ENCODE peak calls at places on chromosomes 13 and 19, in nine cellular contexts. N is pancreas; D is AG10803; G is naive thymus-derived CD4-positive, alpha-beta T cell; B is mammary epithelial cell; V is GM12864; K is GM23248; M is hepatocyte; S is tibial artery. Z is an unnamed sample.

GRCh38 chr13:38752726-38753125 is 65.8 kb downstream of the FREM2 start:
- DNase-seq in B (no peak), D (no peak), V (no peak), N (no peak), K (no peak), G (no peak), M (no peak), S (no peak), Z (no peak)

GRCh38 chr13:39353988-39354387 is 249.0 kb downstream of the LHFPL6 start:
- DNase-seq in M (no peak), V (no peak), B (peak), N (no peak), G (no peak), S (no peak), D (peak), K (peak), Z (no peak)

GRCh38 chr13:48456546-48456945 is 43.6 kb upstream of the LPAR6 start:
- DNase-seq in D (no peak), B (no peak), G (no peak), N (peak), M (no peak), V (no peak), S (no peak), K (no peak), Z (no peak)

GRCh38 chr19:970695-971094 is 13.4 kb upstream of the WDR18 start:
- DNase-seq in B (no peak), G (no peak), V (no peak), S (no peak), K (peak), D (no peak), M (peak), N (peak), Z (no peak)

GRCh38 chr19:10009269-10009665 is 1.0 kb downstream of the COL5A3 start:
- DNase-seq in G (peak), S (peak), D (peak), M (peak), K (peak), N (peak), B (peak), V (no peak), Z (peak)

GRCh38 chr13:102380012-102380411 is 21.8 kb downstream of the FGF14 start:
- DNase-seq in G (no peak), S (no peak), K (no peak), N (no peak), M (no peak), V (no peak), B (no peak), D (no peak), Z (no peak)

GRCh38 chr13:107864543-107865460 is 350.5 kb downstream of the LIG4 start:
- DNase-seq in M (peak), G (no peak), D (peak), S (no peak), V (no peak), K (peak), B (peak), N (no peak), Z (no peak)

GRCh38 chr13:19158526-19158925 is 23.1 kb downstream of the TUBA3C start:
- DNase-seq in S (no peak), K (no peak), B (no peak), G (no peak), D (no peak), M (no peak), N (no peak), V (no peak), Z (no peak)

GRCh38 chr13:98478134-98479129 is 98.5 kb downstream of the STK24 start:
- DNase-seq in G (no peak), M (no peak), K (peak), D (peak), B (peak), S (no peak), V (peak), N (no peak), Z (no peak)

GRCh38 chr19:32863841-32864240 is 5.7 kb downstream of the SLC7A9 start:
- DNase-seq in V (no peak), D (no peak), N (no peak), K (no peak), S (no peak), M (no peak), B (no peak), G (no peak), Z (no peak)

GRCh38 chr13:40109324-40109958 is 454.0 kb downstream of the COG6 start:
- DNase-seq in N (no peak), V (no peak), B (peak), M (peak), D (peak), K (peak), S (peak), G (no peak), Z (no peak)

GRCh38 chr13:43981091-43981490 is 101.4 kb downstream of the LACC1 start:
- DNase-seq in S (no peak), K (no peak), B (no peak), D (no peak), N (no peak), V (no peak), M (no peak), G (no peak), Z (no peak)

GRCh38 chr13:40187836-40188591 is 478.4 kb downstream of the FOXO1 start:
- DNase-seq in K (peak), G (peak), B (no peak), S (no peak), M (no peak), N (no peak), D (no peak), V (no peak), Z (peak)

GRCh38 chr13:60591348-60591747 is 194.3 kb downstream of the TDRD3 start:
- DNase-seq in V (no peak), M (no peak), N (no peak), D (peak), B (peak), G (no peak), S (no peak), K (peak), Z (no peak)

GRCh38 chr13:40600145-40600751 is 66.2 kb downstream of the FOXO1 start:
- DNase-seq in N (no peak), G (no peak), K (no peak), V (no peak), S (no peak), M (no peak), B (no peak), D (no peak), Z (no peak)

GRCh38 chr19:7265963-7266362 is 28.3 kb downstream of the INSR start:
- DNase-seq in K (no peak), B (no peak), D (no peak), G (no peak), S (peak), V (no peak), N (peak), M (no peak), Z (no peak)

GRCh38 chr13:94825507-94825906 is 113.2 kb upstream of the SOX21 start:
- DNase-seq in G (no peak), M (peak), N (no peak), D (peak), S (peak), B (no peak), K (no peak), V (no peak), Z (no peak)

GRCh38 chr13:110312669-110313031 is 5.6 kb downstream of the COL4A2 start:
- DNase-seq in M (peak), S (no peak), K (peak), G (no peak), D (peak), N (no peak), V (no peak), B (peak), Z (no peak)

GRCh38 chr19:4036576-4037300 is 29.2 kb downstream of the PIAS4 start:
- DNase-seq in N (peak), K (no peak), G (no peak), D (no peak), B (no peak), S (no peak), V (no peak), M (no peak), Z (no peak)

GRCh38 chr19:2586196-2586595 is 110.3 kb downstream of the GADD45B start:
- DNase-seq in S (no peak), V (no peak), K (no peak), B (no peak), G (no peak), N (peak), M (no peak), D (no peak), Z (no peak)

GRCh38 chr13:98842074-98842473 is 89.6 kb upstream of the SLC15A1 start:
- DNase-seq in D (no peak), N (peak), S (no peak), B (no peak), M (peak), G (no peak), V (no peak), K (no peak), Z (no peak)

GRCh38 chr13:41621716-41622508 is 164.6 kb downstream of the RGCC start:
- DNase-seq in V (no peak), G (no peak), K (peak), B (no peak), D (peak), S (no peak), M (no peak), N (no peak), Z (no peak)

GRCh38 chr13:112724788-112725345 is 35.0 kb downstream of the ATP11A start:
- DNase-seq in V (no peak), M (no peak), K (no peak), S (peak), B (no peak), N (no peak), G (no peak), D (no peak), Z (no peak)

GRCh38 chr19:10454267-10454666 is 33.9 kb downstream of the PDE4A start:
- DNase-seq in S (no peak), M (no peak), G (no peak), B (no peak), V (no peak), N (no peak), D (no peak), K (peak), Z (no peak)

GRCh38 chr13:40127476-40127875 is 472.0 kb downstream of the COG6 start:
- DNase-seq in K (no peak), D (no peak), V (no peak), N (no peak), M (no peak), S (no peak), G (no peak), B (no peak), Z (no peak)

GRCh38 chr13:26929971-26930730 is 169.6 kb upstream of the GPR12 start:
- DNase-seq in K (peak), S (peak), D (peak), N (peak), B (peak), M (peak), V (no peak), G (peak), Z (peak)

GRCh38 chr19:45518469-45518826 is 11.2 kb downstream of the VASP start:
- DNase-seq in S (no peak), B (no peak), V (no peak), M (peak), K (no peak), N (no peak), D (no peak), G (no peak), Z (no peak)

GRCh38 chr13:25654332-25654731 is 282.6 kb downstream of the ATP8A2 start:
- DNase-seq in G (no peak), S (no peak), N (no peak), B (peak), M (no peak), V (no peak), D (no peak), K (no peak), Z (no peak)

GRCh38 chr13:79485014-79485441 is 4.1 kb downstream of the NDFIP2 start:
- DNase-seq in G (no peak), N (no peak), V (no peak), B (peak), M (peak), D (peak), K (peak), S (no peak), Z (no peak)

GRCh38 chr19:57302020-57302465 is 18.2 kb upstream of the ZNF543 start:
- DNase-seq in D (peak), K (peak), N (no peak), B (peak), M (peak), S (peak), V (no peak), G (no peak), Z (no peak)

GRCh38 chr19:342801-343421 is 1.7 kb downstream of the MIER2 start:
- DNase-seq in B (peak), G (no peak), K (peak), N (no peak), S (peak), M (no peak), V (no peak), D (peak), Z (no peak)

GRCh38 chr19:8310342-8311055 is 2.3 kb upstream of the CD320 start:
- DNase-seq in N (no peak), S (no peak), V (no peak), M (no peak), G (no peak), D (no peak), K (no peak), B (no peak), Z (no peak)

GRCh38 chr13:22726721-22727120 is 454.1 kb upstream of the SGCG start:
- DNase-seq in N (no peak), D (no peak), S (no peak), B (no peak), V (no peak), M (no peak), G (no peak), K (no peak), Z (no peak)

GRCh38 chr13:106100261-106100919 is 435.1 kb downstream of the EFNB2 start:
- DNase-seq in G (no peak), K (no peak), M (peak), N (no peak), D (no peak), V (no peak), S (no peak), B (no peak), Z (no peak)

DNA sequence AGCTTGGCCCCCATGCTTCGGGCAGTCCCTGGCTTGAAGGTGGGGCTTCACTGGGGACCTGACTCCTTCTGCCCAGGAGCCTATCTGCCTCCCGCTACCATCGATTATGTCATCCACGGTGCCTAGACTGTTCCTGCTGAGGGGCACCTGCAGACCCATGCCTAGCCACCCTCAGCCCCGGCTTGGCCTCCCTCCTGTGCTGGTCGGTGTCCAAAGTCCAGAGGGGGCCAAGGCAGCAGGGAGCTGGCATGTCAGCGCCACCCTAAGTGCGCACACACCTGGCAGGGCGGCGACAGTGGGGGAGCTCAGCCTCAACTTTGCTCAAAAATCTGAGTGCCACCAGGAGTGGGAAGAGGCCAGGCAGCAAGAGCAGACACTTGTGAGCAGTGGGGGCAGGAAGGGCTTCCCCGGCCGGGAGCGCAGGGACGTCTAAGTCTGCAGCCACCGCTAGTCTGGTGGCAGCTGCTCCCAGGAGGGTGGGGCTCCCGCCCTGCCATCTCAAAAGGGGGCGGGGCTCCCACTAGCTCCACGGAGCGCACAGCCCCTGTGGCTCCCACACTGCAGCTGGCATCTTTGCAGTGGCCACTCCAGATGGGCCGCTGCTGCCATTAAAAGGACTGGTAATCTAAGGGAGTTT is 13.5 kb upstream of the URAD start:
- DNase-seq in K (no peak), D (no peak), S (no peak), V (no peak), M (no peak), N (no peak), B (no peak), G (no peak), Z (no peak)
- H3K4me3 ChIP-seq in K (no peak), D (no peak), S (no peak), V (no peak), M (no peak), N (no peak), B (no peak), G (no peak), Z (no peak)

GRCh38 chr19:48751835-48752510 is 468 bp downstream of the FUT1 start:
- DNase-seq in M (no peak), G (no peak), D (no peak), N (no peak), S (no peak), V (no peak), B (peak), K (no peak), Z (no peak)
- H3K4me3 ChIP-seq in M (peak), G (peak), D (peak), N (peak), S (peak), V (no peak), B (peak), K (peak), Z (no peak)

GRCh38 chr19:18274776-18275356 is 614 bp upstream of the IQCN start:
- DNase-seq in V (no peak), B (peak), K (peak), M (peak), N (peak), D (peak), S (peak), G (peak), Z (no peak)
- H3K4me3 ChIP-seq in V (no peak), B (no peak), K (peak), M (no peak), N (no peak), D (peak), S (peak), G (no peak), Z (peak)

DNA sequence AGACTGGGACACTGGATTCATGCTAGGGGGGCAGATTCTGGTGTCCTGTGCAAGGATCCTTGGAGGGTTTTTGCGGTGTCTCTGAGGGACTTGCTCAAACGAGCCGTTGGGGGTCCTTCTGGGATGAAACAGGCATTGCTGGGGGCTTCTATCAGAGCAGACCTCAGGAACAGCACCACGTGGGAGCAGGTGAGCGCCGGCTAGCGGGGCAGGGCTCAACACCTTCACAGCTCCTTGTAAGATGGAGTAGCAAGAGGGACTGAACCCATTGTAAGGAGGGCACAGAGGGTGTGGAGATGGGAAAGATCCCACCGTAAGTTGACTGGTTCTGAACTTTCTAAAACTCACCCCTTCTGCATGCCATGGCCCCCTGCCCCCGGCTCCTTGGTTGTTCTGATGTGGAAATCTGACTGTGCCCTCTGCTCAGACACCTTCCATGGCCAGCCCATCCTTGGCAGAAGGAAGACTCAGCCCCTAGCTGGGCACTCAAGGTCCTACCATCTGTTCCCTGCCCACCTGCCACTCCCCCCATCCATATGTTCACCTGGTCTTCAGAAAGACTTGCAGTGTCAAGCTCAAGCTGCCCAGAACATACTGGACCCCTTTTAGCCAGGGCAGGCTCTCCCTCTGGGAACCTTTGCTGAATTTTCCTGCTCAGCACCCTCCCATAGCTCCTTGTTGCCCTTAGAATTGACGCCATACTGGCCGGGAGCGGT is 1.2 kb downstream of the SLC27A1 start:
- DNase-seq in D (no peak), G (no peak), M (no peak), B (no peak), K (no peak), N (peak), S (no peak), V (no peak), Z (no peak)
- H3K4me3 ChIP-seq in D (peak), G (no peak), M (peak), B (peak), K (peak), N (peak), S (peak), V (no peak), Z (no peak)